ENCODE peak calls at places on chromosomes 4 and X, in four cellular contexts. Y, R, J and M are unnamed samples.

GRCh38 chrX:97126020-97126419 is 242.3 kb downstream of the RPA4 start:
- DNase-seq in Y (no peak), R (no peak), J (no peak), M (no peak)

GRCh38 chr4:29051381-29051965 is 1668.7 kb upstream of the PCDH7 start:
- DNase-seq in Y (no peak), R (no peak), J (no peak), M (peak)

GRCh38 chr4:138334346-138335016 is 92.3 kb upstream of the SLC7A11 start:
- DNase-seq in Y (peak), R (no peak), J (no peak), M (no peak)

GRCh38 chr4:146520894-146521542 is 722 bp downstream of the SLC10A7 start:
- DNase-seq in Y (peak), R (peak), J (no peak), M (peak)

GRCh38 chrX:154892263-154892662 is 6.1 kb downstream of the F8A1 start:
- DNase-seq in Y (no peak), R (no peak), J (no peak), M (no peak)

GRCh38 chrX:34624416-34624815 is 32.7 kb downstream of the TMEM47 start:
- DNase-seq in Y (no peak), R (no peak), J (no peak), M (no peak)

GRCh38 chr4:138452823-138453222 is 210.7 kb upstream of the SLC7A11 start:
- DNase-seq in Y (no peak), R (no peak), J (no peak), M (no peak)

GRCh38 chr4:174252412-174252811 is 31.1 kb downstream of the FBXO8 start:
- DNase-seq in Y (no peak), R (no peak), J (no peak), M (no peak)

GRCh38 chrX:132505116-132505515 is 16.3 kb upstream of the MBNL3 start:
- DNase-seq in Y (peak), R (no peak), J (no peak), M (no peak)

GRCh38 chr4:10275696-10276095 is 159.1 kb upstream of the WDR1 start:
- DNase-seq in Y (no peak), R (no peak), J (no peak), M (no peak)

GRCh38 chr4:163556169-163556568 is 61.7 kb downstream of the TMA16 start:
- DNase-seq in Y (no peak), R (no peak), J (no peak), M (peak)

GRCh38 chr4:109967798-109968520 is 55.3 kb downstream of the EGF start:
- DNase-seq in Y (no peak), R (no peak), J (no peak), M (no peak)

GRCh38 chr4:124431663-124432192 is 280.8 kb downstream of the ANKRD50 start:
- DNase-seq in Y (no peak), R (no peak), J (no peak), M (no peak)
- H3K27ac ChIP-seq in Y (no peak), R (no peak), J (no peak), M (no peak)

GRCh38 chrX:25755179-25755578 is 383.0 kb upstream of the MAGEB18 start:
- DNase-seq in Y (no peak), R (no peak), J (no peak), M (no peak)

GRCh38 chrX:25754399-25754798 is 383.7 kb upstream of the MAGEB18 start:
- DNase-seq in Y (no peak), R (no peak), J (no peak), M (peak)
- TF ChIP-seq CREB1 in Y (no peak), R (no peak), J (no peak), M (no peak)

DNA sequence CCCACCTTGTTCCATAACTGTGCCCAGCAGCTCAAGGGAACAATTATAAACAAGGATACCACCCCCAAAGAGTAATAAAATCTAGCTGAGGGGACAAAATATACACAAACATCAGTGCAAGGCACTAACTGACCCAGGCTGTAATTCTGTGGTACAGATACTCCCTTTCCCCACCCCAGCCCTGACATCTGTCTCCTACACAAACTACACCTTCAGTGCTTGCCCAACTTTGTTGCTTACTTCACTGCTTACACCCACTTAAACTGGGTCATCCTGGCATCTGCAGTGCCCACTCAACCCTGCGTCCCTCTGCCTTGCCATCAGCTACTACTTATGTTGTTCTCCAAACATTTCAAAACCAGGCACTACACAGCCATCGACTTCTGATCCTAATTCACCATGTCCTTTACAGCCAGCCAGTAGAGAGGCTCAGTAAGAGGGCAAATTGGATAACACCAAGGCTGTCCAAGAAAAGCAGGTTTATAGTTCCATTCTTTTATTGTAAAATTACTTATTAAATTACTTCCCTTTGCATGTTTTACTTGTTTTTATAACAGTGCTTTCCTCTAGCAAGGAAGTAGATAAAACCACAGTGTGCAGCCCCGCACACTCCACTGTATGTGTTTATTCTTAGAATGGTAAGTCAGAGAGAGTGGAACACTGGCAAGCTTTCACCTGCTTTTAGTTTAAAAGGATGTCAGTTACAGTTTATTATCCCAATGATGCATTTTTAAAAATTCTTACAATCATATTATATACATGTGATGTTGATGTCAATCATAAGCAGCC is 149.6 kb downstream of the INPP4B start:
- DNase-seq in Y (no peak), R (no peak), J (no peak), M (no peak)
- H3K27ac ChIP-seq in Y (no peak), R (no peak), J (no peak), M (no peak)

GRCh38 chr4:92304636-92305035 is 870 bp downstream of the GRID2 start:
- DNase-seq in Y (no peak), R (no peak), J (peak), M (peak)
- TF ChIP-seq CREB1 in Y (no peak), R (no peak), J (no peak), M (no peak)

DNA sequence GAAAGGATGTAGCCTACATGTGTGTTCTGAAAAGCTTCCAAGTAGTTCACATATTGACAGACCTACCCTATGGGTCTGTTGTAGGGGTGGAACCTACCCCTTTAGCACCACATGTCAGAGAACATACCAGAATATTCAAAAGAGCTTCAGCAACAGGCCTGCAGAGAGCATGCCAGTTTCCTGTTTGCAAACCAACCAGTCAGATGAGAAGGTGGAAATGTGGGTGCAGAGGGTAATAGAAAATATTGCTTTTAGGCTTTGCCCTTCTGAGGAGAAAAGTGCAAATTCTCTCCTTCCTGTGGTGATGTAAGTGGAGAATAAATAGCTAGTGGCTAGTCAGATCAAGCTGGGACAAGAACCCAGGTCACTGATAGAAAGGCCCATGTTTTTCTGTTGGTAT is 16.4 kb downstream of the INTS6L start:
- DNase-seq in Y (no peak), R (no peak), J (no peak), M (no peak)
- H3K27ac ChIP-seq in Y (no peak), R (no peak), J (no peak), M (no peak)